ENCODE peak calls at places on chromosomes 6 and 20, in five cellular contexts. L is kidney glomerular epithelial cell; U is H9; G is fibroblast of the conjunctiva; H is stimulated activated CD8-positive, alpha-beta memory T cell treated with anti-CD3 and anti-CD28 coated beads, Interleukin-15, amount 100 ng/mL, for 24 hours. Z is an unnamed sample.

GRCh38 chr6:20826378-20826777 is 292.1 kb downstream of the CDKAL1 start:
- DNase-seq in L (peak; percentile 24), U (no peak), G (no peak), H (no peak), Z (no peak)

GRCh38 chr6:14476793-14477531 is 359.4 kb downstream of the CD83 start:
- DNase-seq in L (peak; percentile 99), U (no peak), G (no peak), H (no peak), Z (peak; percentile 97)

GRCh38 chr20:45959126-45959525 is 12.9 kb downstream of the ZNF335 start:
- DNase-seq in L (no peak), U (peak; percentile 18), G (no peak), H (no peak), Z (no peak)

GRCh38 chr20:53660078-53660909 is 66.7 kb upstream of the ZNF217 start:
- DNase-seq in L (no peak), U (peak; percentile 37), G (no peak), H (no peak), Z (no peak)

GRCh38 chr6:108838101-108838717 is 10.0 kb upstream of the ARMC2 start:
- DNase-seq in L (peak; percentile 50), U (peak; percentile 95), G (no peak), H (no peak), Z (no peak)

GRCh38 chr6:10146723-10147451 is 268.0 kb downstream of the TFAP2A start:
- DNase-seq in L (peak; percentile 3), U (peak; percentile 53), G (peak; percentile 35), H (no peak), Z (no peak)

GRCh38 chr6:104526383-104526782 is 333.3 kb downstream of the HACE1 start:
- DNase-seq in L (no peak), U (no peak), G (no peak), H (no peak), Z (no peak)

GRCh38 chr6:123804771-123805540 is 1.3 kb downstream of the NKAIN2 start:
- DNase-seq in L (no peak), U (no peak), G (no peak), H (no peak), Z (no peak)

GRCh38 chr6:157438611-157439109 is 57.7 kb downstream of the ZDHHC14 start:
- DNase-seq in L (no peak), U (no peak), G (no peak), H (no peak), Z (no peak)

GRCh38 chr20:51985013-51985415 is 182.7 kb upstream of the SALL4 start:
- DNase-seq in L (peak; percentile 93), U (no peak), G (peak; percentile 95), H (no peak), Z (peak; percentile 81)

GRCh38 chr6:131660195-131660594 is 23.1 kb downstream of the ENPP3 start:
- DNase-seq in L (no peak), U (no peak), G (no peak), H (no peak), Z (no peak)

GRCh38 chr20:56636701-56637100 is 7.6 kb downstream of the TFAP2C start:
- DNase-seq in L (peak; percentile 51), U (no peak), G (peak; percentile 50), H (no peak), Z (no peak)

GRCh38 chr6:105981002-105981887 is 104.9 kb upstream of the PRDM1 start:
- DNase-seq in L (no peak), U (peak; percentile 48), G (no peak), H (no peak), Z (no peak)

GRCh38 chr6:137015943-137016342 is 28.8 kb downstream of the IL20RA start:
- DNase-seq in L (no peak), U (no peak), G (no peak), H (no peak), Z (no peak)

GRCh38 chr6:143223895-143224294 is 163.2 kb downstream of the AIG1 start:
- DNase-seq in L (no peak), U (no peak), G (no peak), H (no peak), Z (no peak)

GRCh38 chr6:2733324-2733723 is 17.4 kb downstream of the MYLK4 start:
- DNase-seq in L (no peak), U (no peak), G (no peak), H (no peak), Z (no peak)

GRCh38 chr6:7513534-7513933 is 27.9 kb upstream of the DSP start:
- DNase-seq in L (no peak), U (no peak), G (no peak), H (no peak), Z (no peak)

GRCh38 chr6:148235446-148235845 is 107.2 kb upstream of the SASH1 start:
- DNase-seq in L (no peak), U (no peak), G (no peak), H (no peak), Z (no peak)

GRCh38 chr20:63628246-63628975 is 1.5 kb upstream of the GMEB2 start:
- DNase-seq in L (peak; percentile 60), U (no peak), G (peak; percentile 51), H (no peak), Z (peak; percentile 16)

GRCh38 chr20:14775778-14776177 is 438.4 kb upstream of the FLRT3 start:
- DNase-seq in L (no peak), U (no peak), G (peak; percentile 66), H (no peak), Z (no peak)

GRCh38 chr6:33641602-33642001 is 20.5 kb downstream of the ITPR3 start:
- DNase-seq in L (no peak), U (no peak), G (no peak), H (no peak), Z (no peak)

GRCh38 chr6:3526962-3527796 is 70.3 kb upstream of the SLC22A23 start:
- DNase-seq in L (peak; percentile 36), U (peak; percentile 16), G (no peak), H (no peak), Z (no peak)

GRCh38 chr20:37932074-37932473 is 29.1 kb downstream of the VSTM2L start:
- DNase-seq in L (no peak), U (no peak), G (no peak), H (no peak), Z (no peak)

GRCh38 chr6:29507319-29507718 is 19.6 kb upstream of the MAS1L start:
- DNase-seq in L (no peak), U (peak; percentile 10), G (no peak), H (no peak), Z (no peak)